ENCODE peak calls at places on chromosomes 3 and 15, in five cellular contexts. Q is neural progenitor cell, L is PC-3, J is GM23338, V is HCT116. C is an unnamed sample.

GRCh38 chr3:57064615-57065014 is 4.2 kb downstream of the SPATA12 start:
- DNase-seq in Q (no peak), L (no peak), J (no peak), V (no peak), C (no peak)

GRCh38 chr3:15319575-15319974 is 12.8 kb downstream of the SH3BP5 start:
- DNase-seq in Q (no peak), L (no peak), J (no peak), V (no peak), C (no peak)

GRCh38 chr3:159749406-159749805 is 239.2 kb upstream of the IL12A start:
- DNase-seq in Q (no peak), L (no peak), J (no peak), V (no peak), C (no peak)

GRCh38 chr3:186356152-186356551 is 5.9 kb downstream of the DGKG start:
- DNase-seq in Q (no peak), L (no peak), J (no peak), V (no peak), C (no peak)

GRCh38 chr3:66581261-66581660 is 80.4 kb upstream of the LRIG1 start:
- DNase-seq in Q (no peak), L (no peak), J (no peak), V (no peak), C (no peak)

GRCh38 chr3:41508063-41508696 is 308.9 kb downstream of the CTNNB1 start:
- DNase-seq in Q (no peak), L (peak; percentile 42), J (peak; percentile 46), V (peak; percentile 23), C (no peak)

GRCh38 chr15:81296673-81297072 is 27.3 kb downstream of the STARD5 start:
- DNase-seq in Q (no peak), L (no peak), J (no peak), V (no peak), C (peak; percentile 94)

GRCh38 chr3:72490688-72491430 is 357.4 kb downstream of the SHQ1 start:
- DNase-seq in Q (peak; percentile 39), L (no peak), J (peak; percentile 63), V (no peak), C (no peak)

GRCh38 chr3:127002195-127003174 is 19.6 kb downstream of the PLXNA1 start:
- DNase-seq in Q (peak; percentile 94), L (no peak), J (peak; percentile 95), V (no peak), C (no peak)

GRCh38 chr3:72951259-72951722 is 45.3 kb upstream of the PPP4R2 start:
- DNase-seq in Q (no peak), L (no peak), J (no peak), V (no peak), C (no peak)

GRCh38 chr3:58260261-58260731 is 22.7 kb downstream of the ABHD6 start:
- DNase-seq in Q (peak; percentile 22), L (peak; percentile 96), J (no peak), V (peak; percentile 26), C (no peak)

GRCh38 chr3:194272861-194273266 is 78.3 kb downstream of the CPN2 start:
- DNase-seq in Q (no peak), L (no peak), J (no peak), V (no peak), C (no peak)
- TF ChIP-seq EZH2phosphoT487 in Q (no peak), L (no peak), J (no peak), V (no peak), C (no peak)

GRCh38 chr3:29071077-29071634 is 209.7 kb upstream of the RBMS3 start:
- DNase-seq in Q (no peak), L (no peak), J (no peak), V (no peak), C (no peak)
- H3K4me2 ChIP-seq in Q (no peak overlapping the region), L (no peak overlapping the region), J (no peak overlapping the region), V (no peak overlapping the region), C (no peak overlapping the region)

GRCh38 chr3:156910022-156910421 is 83.9 kb downstream of the LEKR1 start:
- DNase-seq in Q (no peak), L (no peak), J (no peak), V (no peak), C (no peak)
- H3K4me3 ChIP-seq in Q (no peak overlapping the region), L (no peak overlapping the region), J (no peak overlapping the region), V (no peak overlapping the region), C (no peak overlapping the region)

DNA sequence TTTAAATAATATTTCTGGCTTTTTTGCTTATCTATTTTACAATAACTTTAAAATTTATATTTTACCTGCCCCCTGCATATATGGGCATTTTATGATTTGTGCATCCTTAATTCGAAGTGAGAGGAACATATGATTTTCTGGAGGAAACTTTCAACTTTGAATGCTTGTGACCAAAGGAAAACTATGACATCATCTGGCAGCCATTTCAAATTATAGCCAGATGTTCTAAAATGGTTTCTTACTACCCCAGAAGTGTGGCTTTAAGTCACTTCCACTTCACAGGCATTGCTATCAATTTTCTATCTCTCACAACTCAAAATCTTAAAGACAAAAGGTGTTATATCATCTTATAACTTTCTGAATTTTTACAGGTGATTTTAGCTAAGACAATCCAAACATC is 508.8 kb downstream of the RBMS3 start:
- DNase-seq in Q (no peak), L (no peak), J (no peak), V (no peak), C (no peak)
- TF ChIP-seq EZH2phosphoT487 in Q (no peak), L (no peak), J (no peak), V (no peak), C (no peak)